ENCODE peak calls at places on chromosomes 13 and 19, in eight cellular contexts. One of them, this sample, is unnamed.

GRCh38 chr19:19477705-19478383 is 37.5 kb downstream of the TSSK6 start:
- DNase-seq in fibroblast of mammary gland: no peak
- DNase-seq in NCI-H2171 treated with DMSO at 0.1 percent for 48 hours: no peak
- DNase-seq in stimulated activated CD4-positive, alpha-beta T cell treated with anti-CD3 and anti-CD28 coated beads, Interleukin-12 subunit alpha, Interleukin-12 subunit beta, amount 100 ng/mL, for 4 hours: no peak
- DNase-seq in dermis blood vessel endothelial cell: no peak
- DNase-seq in CD8-positive, alpha-beta memory T cell: no peak
- DNase-seq in dorsolateral prefrontal cortex: no peak
- DNase-seq in non-pigmented ciliary epithelial cell: no peak
- DNase-seq in this sample: no peak

GRCh38 chr19:38544569-38545315 is 73.0 kb downstream of the MAP4K1 start:
- DNase-seq in fibroblast of mammary gland: no peak
- DNase-seq in NCI-H2171 treated with DMSO at 0.1 percent for 48 hours: peak
- DNase-seq in stimulated activated CD4-positive, alpha-beta T cell treated with anti-CD3 and anti-CD28 coated beads, Interleukin-12 subunit alpha, Interleukin-12 subunit beta, amount 100 ng/mL, for 4 hours: no peak
- DNase-seq in dermis blood vessel endothelial cell: no peak
- DNase-seq in CD8-positive, alpha-beta memory T cell: peak
- DNase-seq in dorsolateral prefrontal cortex: no peak
- DNase-seq in non-pigmented ciliary epithelial cell: no peak
- DNase-seq in this sample: peak

GRCh38 chr13:20828540-20829364 is 55.0 kb upstream of the EEF1AKMT1 start:
- DNase-seq in fibroblast of mammary gland: peak
- DNase-seq in NCI-H2171 treated with DMSO at 0.1 percent for 48 hours: peak
- DNase-seq in stimulated activated CD4-positive, alpha-beta T cell treated with anti-CD3 and anti-CD28 coated beads, Interleukin-12 subunit alpha, Interleukin-12 subunit beta, amount 100 ng/mL, for 4 hours: no peak
- DNase-seq in dermis blood vessel endothelial cell: peak
- DNase-seq in CD8-positive, alpha-beta memory T cell: peak
- DNase-seq in dorsolateral prefrontal cortex: no peak
- DNase-seq in non-pigmented ciliary epithelial cell: no peak
- DNase-seq in this sample: peak

GRCh38 chr19:1172353-1173159 is 1.5 kb downstream of the SBNO2 start:
- DNase-seq in fibroblast of mammary gland: peak
- DNase-seq in NCI-H2171 treated with DMSO at 0.1 percent for 48 hours: peak
- DNase-seq in stimulated activated CD4-positive, alpha-beta T cell treated with anti-CD3 and anti-CD28 coated beads, Interleukin-12 subunit alpha, Interleukin-12 subunit beta, amount 100 ng/mL, for 4 hours: no peak
- DNase-seq in dermis blood vessel endothelial cell: peak
- DNase-seq in CD8-positive, alpha-beta memory T cell: no peak
- DNase-seq in dorsolateral prefrontal cortex: no peak
- DNase-seq in non-pigmented ciliary epithelial cell: no peak
- DNase-seq in this sample: peak

GRCh38 chr13:68727165-68727564 is 1380.5 kb upstream of the ATXN8OS start:
- DNase-seq in fibroblast of mammary gland: peak
- DNase-seq in NCI-H2171 treated with DMSO at 0.1 percent for 48 hours: peak
- DNase-seq in stimulated activated CD4-positive, alpha-beta T cell treated with anti-CD3 and anti-CD28 coated beads, Interleukin-12 subunit alpha, Interleukin-12 subunit beta, amount 100 ng/mL, for 4 hours: no peak
- DNase-seq in dermis blood vessel endothelial cell: no peak
- DNase-seq in CD8-positive, alpha-beta memory T cell: no peak
- DNase-seq in dorsolateral prefrontal cortex: no peak
- DNase-seq in non-pigmented ciliary epithelial cell: peak
- DNase-seq in this sample: no peak

GRCh38 chr19:35207391-35207871 is 21.1 kb downstream of the FAM187B start:
- DNase-seq in fibroblast of mammary gland: no peak
- DNase-seq in NCI-H2171 treated with DMSO at 0.1 percent for 48 hours: no peak
- DNase-seq in stimulated activated CD4-positive, alpha-beta T cell treated with anti-CD3 and anti-CD28 coated beads, Interleukin-12 subunit alpha, Interleukin-12 subunit beta, amount 100 ng/mL, for 4 hours: no peak
- DNase-seq in dermis blood vessel endothelial cell: no peak
- DNase-seq in CD8-positive, alpha-beta memory T cell: peak
- DNase-seq in dorsolateral prefrontal cortex: no peak
- DNase-seq in non-pigmented ciliary epithelial cell: no peak
- DNase-seq in this sample: no peak

GRCh38 chr13:68784275-68784674 is 1323.4 kb upstream of the ATXN8OS start:
- DNase-seq in fibroblast of mammary gland: no peak
- DNase-seq in NCI-H2171 treated with DMSO at 0.1 percent for 48 hours: no peak
- DNase-seq in stimulated activated CD4-positive, alpha-beta T cell treated with anti-CD3 and anti-CD28 coated beads, Interleukin-12 subunit alpha, Interleukin-12 subunit beta, amount 100 ng/mL, for 4 hours: no peak
- DNase-seq in dermis blood vessel endothelial cell: no peak
- DNase-seq in CD8-positive, alpha-beta memory T cell: no peak
- DNase-seq in dorsolateral prefrontal cortex: no peak
- DNase-seq in non-pigmented ciliary epithelial cell: no peak
- DNase-seq in this sample: no peak

GRCh38 chr13:20608438-20609020 is 41.6 kb downstream of the IFT88 start:
- DNase-seq in fibroblast of mammary gland: peak
- DNase-seq in NCI-H2171 treated with DMSO at 0.1 percent for 48 hours: no peak
- DNase-seq in stimulated activated CD4-positive, alpha-beta T cell treated with anti-CD3 and anti-CD28 coated beads, Interleukin-12 subunit alpha, Interleukin-12 subunit beta, amount 100 ng/mL, for 4 hours: no peak
- DNase-seq in dermis blood vessel endothelial cell: peak
- DNase-seq in CD8-positive, alpha-beta memory T cell: no peak
- DNase-seq in dorsolateral prefrontal cortex: no peak
- DNase-seq in non-pigmented ciliary epithelial cell: no peak
- DNase-seq in this sample: no peak